ENCODE peak calls at places on chromosomes 7 and 10, in ten cellular contexts. V is GM12891; F is effector CD4-positive, alpha-beta T cell; P is stimulated activated CD8-positive, alpha-beta memory T cell treated with anti-CD3 and anti-CD28 coated beads, Interleukin-12 subunit alpha, Interleukin-12 subunit beta, amount 100 ng/mL, for 1 hour; S is lung microvascular endothelial cell; O is GM12878; T is H9; C is RCC 7860; D is Right ventricle myocardium superior; Z is T-helper 1 cell. I is an unnamed sample.

GRCh38 chr7:116142850-116143249 is 67.5 kb upstream of the TES start:
- DNase-seq in D (no peak), T (no peak), V (no peak), Z (no peak), S (no peak), P (no peak), F (no peak), C (no peak), O (no peak), I (no peak)

GRCh38 chr10:124708922-124709520 is 35.2 kb downstream of the FAM53B start:
- DNase-seq in P (no peak), Z (no peak), F (no peak), T (no peak), V (no peak), D (no peak), S (no peak), C (no peak), O (no peak), I (no peak)

GRCh38 chr10:110845756-110846620 is 25.7 kb upstream of the PDCD4 start:
- DNase-seq in O (no peak), T (no peak), P (no peak), V (no peak), D (no peak), C (no peak), S (no peak), F (no peak), Z (no peak), I (no peak)

GRCh38 chr7:12257582-12257981 is 46.5 kb downstream of the TMEM106B start:
- DNase-seq in C (peak), P (peak), S (peak), T (no peak), D (no peak), F (no peak), O (peak), Z (no peak), V (peak), I (no peak)

GRCh38 chr7:1858435-1859265 is 188.6 kb downstream of the ELFN1 start:
- DNase-seq in T (no peak), C (no peak), F (no peak), S (no peak), D (peak), P (no peak), V (no peak), Z (no peak), O (no peak), I (no peak)

GRCh38 chr7:140042386-140042670 is 20.4 kb downstream of the PARP12 start:
- DNase-seq in Z (no peak), T (no peak), C (no peak), F (no peak), D (no peak), P (no peak), V (no peak), O (no peak), S (peak), I (no peak)

GRCh38 chr7:27636326-27637006 is 26.2 kb downstream of the HIBADH start:
- DNase-seq in O (no peak), C (no peak), F (no peak), Z (no peak), D (no peak), P (no peak), T (no peak), S (no peak), V (no peak), I (peak)

GRCh38 chr10:17685227-17685840 is 41.4 kb downstream of the STAM start:
- DNase-seq in V (no peak), T (no peak), O (peak), P (no peak), D (no peak), S (no peak), Z (no peak), C (no peak), F (no peak), I (no peak)

GRCh38 chr7:101625076-101625914 is 3.8 kb downstream of the MYL10 start:
- DNase-seq in C (no peak), F (no peak), P (no peak), Z (no peak), T (no peak), D (no peak), O (no peak), S (no peak), V (no peak), I (peak)

GRCh38 chr7:26512737-26513136 is 221.1 kb downstream of the SNX10 start:
- DNase-seq in F (no peak), V (no peak), C (no peak), T (no peak), O (no peak), P (no peak), Z (no peak), S (no peak), D (no peak), I (no peak)

GRCh38 chr7:1678070-1678543 is 8.0 kb downstream of the ELFN1 start:
- DNase-seq in P (no peak), O (no peak), V (no peak), T (no peak), Z (no peak), F (no peak), S (no peak), D (no peak), C (no peak), I (no peak)

GRCh38 chr10:122236690-122237306 is 34.3 kb upstream of the BTBD16 start:
- DNase-seq in S (no peak), V (no peak), T (no peak), D (no peak), O (no peak), P (no peak), Z (no peak), F (no peak), C (no peak), I (peak)

GRCh38 chr10:29412452-29413004 is 123.7 kb downstream of the LYZL1 start:
- DNase-seq in O (no peak), P (no peak), C (no peak), T (no peak), V (no peak), D (no peak), Z (no peak), F (no peak), S (no peak), I (peak)

GRCh38 chr7:55245271-55245723 is 119.8 kb upstream of the LANCL2 start:
- DNase-seq in S (no peak), C (peak), F (no peak), O (no peak), Z (no peak), P (no peak), T (no peak), D (no peak), V (no peak), I (no peak)

GRCh38 chr7:151075978-151076426 is 4.6 kb downstream of the FASTK start:
- DNase-seq in D (no peak), S (no peak), C (no peak), O (no peak), T (no peak), V (no peak), Z (no peak), F (no peak), P (no peak), I (no peak)

GRCh38 chr10:103572597-103573321 is 79.3 kb downstream of the NEURL1 start:
- DNase-seq in Z (no peak), P (no peak), F (no peak), D (no peak), V (no peak), O (no peak), C (no peak), T (no peak), S (no peak), I (no peak)

GRCh38 chr7:127922661-127923060 is 108.6 kb downstream of the LRRC4 start:
- DNase-seq in D (no peak), P (no peak), T (no peak), C (no peak), S (no peak), O (no peak), F (no peak), V (no peak), Z (no peak), I (no peak)

GRCh38 chr7:22387583-22387982 is 30.6 kb upstream of the RAPGEF5 start:
- DNase-seq in F (no peak), S (no peak), C (no peak), D (no peak), Z (no peak), P (no peak), O (no peak), V (no peak), T (no peak), I (peak)

GRCh38 chr7:35003679-35004278 is 33.5 kb downstream of the DPY19L1 start:
- DNase-seq in V (no peak), D (no peak), T (no peak), S (peak), F (no peak), C (peak), P (no peak), Z (no peak), O (no peak), I (peak)

GRCh38 chr7:32204361-32205018 is 134.3 kb upstream of the PDE1C start:
- DNase-seq in Z (no peak), D (peak), T (peak), O (peak), V (no peak), S (peak), C (peak), P (no peak), F (no peak), I (peak)

GRCh38 chr7:51471199-51472016 is 154.8 kb upstream of the COBL start:
- DNase-seq in V (no peak), C (no peak), S (no peak), O (no peak), P (no peak), D (no peak), F (no peak), Z (no peak), T (peak), I (no peak)

GRCh38 chr10:1182280-1183032 is 126.3 kb downstream of the WDR37 start:
- DNase-seq in S (no peak), O (no peak), F (no peak), C (no peak), V (no peak), Z (no peak), D (no peak), T (no peak), P (no peak), I (no peak)

GRCh38 chr10:84177541-84178386 is 4.2 kb downstream of the GPR15LG start:
- DNase-seq in P (peak), C (no peak), V (no peak), O (no peak), F (peak), D (peak), Z (no peak), T (no peak), S (no peak), I (no peak)

GRCh38 chr7:54390565-54390964 is 151.6 kb upstream of the VSTM2A start:
- DNase-seq in V (no peak), F (no peak), T (no peak), D (no peak), Z (no peak), C (no peak), O (no peak), S (no peak), P (no peak), I (no peak)

GRCh38 chr7:140317999-140318398 is 80.3 kb downstream of the SLC37A3 start:
- DNase-seq in O (no peak), P (no peak), S (no peak), C (no peak), D (no peak), F (no peak), Z (no peak), T (no peak), V (no peak), I (no peak)

GRCh38 chr7:92754756-92755581 is 81.4 kb downstream of the CDK6 start:
- DNase-seq in S (peak), O (no peak), F (no peak), T (no peak), Z (no peak), P (no peak), V (no peak), D (peak), C (no peak), I (no peak)

GRCh38 chr7:29341156-29341555 is 146.6 kb downstream of the CHN2 start:
- DNase-seq in C (no peak), Z (no peak), S (no peak), O (no peak), T (no peak), F (no peak), V (no peak), D (no peak), P (no peak), I (no peak)

GRCh38 chr10:132364594-132364970 is 32.4 kb upstream of the PWWP2B start:
- DNase-seq in T (no peak), D (peak), S (no peak), O (no peak), F (no peak), Z (no peak), C (no peak), V (no peak), P (no peak), I (no peak)

GRCh38 chr7:7979556-7979955 is 11.0 kb downstream of the GLCCI1 start:
- DNase-seq in Z (no peak), T (no peak), D (no peak), S (no peak), O (no peak), V (no peak), P (no peak), F (no peak), C (no peak), I (no peak)

GRCh38 chr7:1287629-1288225 is 55.1 kb downstream of the UNCX start:
- DNase-seq in D (peak), S (no peak), P (no peak), Z (no peak), C (no peak), V (no peak), T (no peak), O (no peak), F (no peak), I (no peak)

GRCh38 chr10:14588084-14588937 is 186.4 kb downstream of the FAM107B start:
- DNase-seq in O (no peak), P (no peak), D (no peak), T (peak), V (no peak), Z (no peak), S (peak), F (peak), C (peak), I (peak)

GRCh38 chr10:62166331-62167154 is 102.1 kb downstream of the RTKN2 start:
- DNase-seq in V (peak), T (no peak), P (no peak), C (no peak), D (peak), Z (no peak), O (peak), S (no peak), F (no peak), I (peak)

GRCh38 chr7:128705891-128706333 is 33.2 kb upstream of the CALU start:
- DNase-seq in T (no peak), F (no peak), Z (no peak), D (no peak), V (no peak), C (no peak), O (no peak), S (no peak), P (no peak), I (no peak)

GRCh38 chr10:48199580-48200377 is 74.7 kb downstream of the FRMPD2 start:
- DNase-seq in D (no peak), P (no peak), O (no peak), F (no peak), V (no peak), T (no peak), Z (no peak), C (no peak), S (no peak), I (peak)

GRCh38 chr7:32330602-32331001 is 159.6 kb downstream of the LSM5 start:
- DNase-seq in C (no peak), O (no peak), D (peak), S (no peak), T (no peak), F (no peak), Z (no peak), V (no peak), P (no peak), I (no peak)

GRCh38 chr7:132759482-132760240 is 183.4 kb upstream of the PLXNA4 start:
- DNase-seq in P (no peak), S (no peak), V (no peak), D (no peak), O (no peak), Z (no peak), T (no peak), C (no peak), F (no peak), I (no peak)

GRCh38 chr10:131204406-131205152 is 106.9 kb downstream of the TCERG1L start:
- DNase-seq in Z (no peak), O (no peak), P (no peak), V (no peak), D (no peak), T (peak), F (no peak), S (no peak), C (no peak), I (no peak)

GRCh38 chr7:11130012-11130411 is 156.3 kb downstream of the PHF14 start:
- DNase-seq in S (peak), F (no peak), Z (no peak), T (no peak), O (no peak), D (no peak), V (no peak), C (no peak), P (no peak), I (no peak)

GRCh38 chr10:132645630-132646442 is 108.2 kb downstream of the INPP5A start:
- DNase-seq in P (no peak), C (no peak), V (no peak), D (no peak), O (no peak), F (no peak), T (no peak), S (no peak), Z (no peak), I (no peak)

GRCh38 chr10:14056545-14057332 is 274.0 kb downstream of the FRMD4A start:
- DNase-seq in S (no peak), D (no peak), T (peak), Z (no peak), V (no peak), F (no peak), C (no peak), O (no peak), P (no peak), I (no peak)

I was measured in cardiac muscle cell.